ENCODE peak calls at places on chromosome 20, in six cellular contexts. M is Peyer's patch, I is IMR-90, C is tibial artery, J is foreskin fibroblast, U is mucosa of descending colon. P is an unnamed sample.

GRCh38 chr20:47358052-47358671 is 1.7 kb upstream of the ZMYND8 start:
- DNase-seq in M (no peak), U (no peak), C (no peak), I (no peak), J (no peak), P (no peak)

GRCh38 chr20:38337561-38338140 is 8.6 kb upstream of the LBP start:
- DNase-seq in C (no peak), I (no peak), M (peak), J (no peak), U (peak), P (no peak)

GRCh38 chr20:25319241-25320034 is 71.2 kb downstream of the ABHD12 start:
- DNase-seq in C (no peak), U (peak), J (no peak), M (peak), I (no peak), P (no peak)

GRCh38 chr20:12345978-12346377 is 428.3 kb downstream of the BTBD3 start:
- DNase-seq in M (no peak), I (no peak), J (no peak), U (no peak), C (no peak), P (no peak)

GRCh38 chr20:3572151-3572550 is 91.0 kb downstream of the GFRA4 start:
- DNase-seq in C (no peak), M (no peak), J (no peak), U (no peak), I (peak), P (no peak)

GRCh38 chr20:843908-844307 is 10.4 kb downstream of the FAM110A start:
- DNase-seq in I (no peak), C (no peak), U (peak), J (no peak), M (peak), P (no peak)

GRCh38 chr20:33501000-33501399 is 11.1 kb downstream of the CBFA2T2 start:
- DNase-seq in U (no peak), M (no peak), I (no peak), C (no peak), J (no peak), P (no peak)

GRCh38 chr20:57660510-57661199 is 40.4 kb upstream of the ZBP1 start:
- DNase-seq in J (no peak), U (no peak), C (no peak), M (peak), I (no peak), P (no peak)

GRCh38 chr20:57377350-57377749 is 13.8 kb upstream of the RBM38 start:
- DNase-seq in I (no peak), M (no peak), J (no peak), U (no peak), C (no peak), P (no peak)

GRCh38 chr20:37251836-37252477 is 9.7 kb downstream of the GHRH start:
- DNase-seq in U (no peak), C (no peak), J (no peak), I (no peak), M (no peak), P (no peak)

GRCh38 chr20:37283530-37284195 is 5.8 kb upstream of the MANBAL start:
- DNase-seq in M (peak), C (no peak), U (no peak), J (no peak), I (no peak), P (no peak)

GRCh38 chr20:46350201-46350985 is 42.1 kb upstream of the CDH22 start:
- DNase-seq in J (peak), U (no peak), I (peak), M (peak), C (no peak), P (no peak)

GRCh38 chr20:50561379-50562078 is 51.3 kb downstream of the PTPN1 start:
- DNase-seq in M (no peak), J (peak), C (no peak), I (peak), U (no peak), P (no peak)

GRCh38 chr20:1122388-1123315 is 4.2 kb downstream of the PSMF1 start:
- DNase-seq in C (peak), M (peak), J (peak), U (peak), I (peak), P (no peak)

GRCh38 chr20:25669826-25670422 is 26.7 kb downstream of the ZNF337 start:
- DNase-seq in I (peak), U (no peak), J (peak), M (no peak), C (no peak), P (no peak)

GRCh38 chr20:3993109-3993508 is 22.2 kb downstream of the RNF24 start:
- DNase-seq in C (no peak), M (no peak), I (no peak), J (no peak), U (no peak), P (no peak)

GRCh38 chr20:11777387-11777786 is 140.3 kb upstream of the BTBD3 start:
- DNase-seq in C (no peak), I (no peak), U (no peak), J (no peak), M (no peak), P (no peak)

DNA sequence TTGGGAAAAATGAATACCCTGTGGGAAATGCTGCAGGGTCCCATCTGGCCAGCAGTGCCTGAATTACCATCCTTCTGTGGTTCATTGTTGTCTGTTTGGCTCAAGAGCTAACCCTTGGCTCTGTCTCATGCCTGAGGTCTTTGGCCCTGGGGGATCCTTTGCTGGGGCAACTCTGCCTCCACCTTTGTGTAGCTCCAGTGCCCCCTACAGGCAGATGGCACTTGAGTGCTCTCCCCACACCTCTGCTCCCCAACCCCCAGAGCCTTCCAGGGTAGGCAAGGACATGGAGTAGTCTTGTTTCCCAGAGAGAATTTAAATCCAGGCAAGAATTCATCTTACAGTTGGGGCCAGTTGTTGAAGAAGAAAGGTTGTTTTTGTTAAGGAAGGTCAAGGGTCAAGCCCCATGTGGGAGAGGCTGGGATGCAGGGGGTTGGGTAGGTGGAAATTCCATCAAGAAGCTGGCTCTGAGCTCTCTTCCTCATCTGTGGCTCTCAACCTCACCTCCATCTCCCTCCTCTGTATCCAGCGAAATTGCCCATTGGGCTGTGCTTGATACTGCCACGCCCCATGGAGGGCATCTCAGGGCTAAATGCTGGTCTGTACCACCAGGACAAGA is 44.2 kb downstream of the ZNF831 start:
- DNase-seq in I (no peak), J (no peak), U (peak), M (peak), C (no peak), P (no peak)
- TF ChIP-seq CTCF in I (peak), J (peak), U (peak), M (peak), C (peak), P (peak)

GRCh38 chr20:61123286-61123685 is 128.8 kb upstream of the CDH4 start:
- DNase-seq in U (no peak), I (no peak), C (no peak), M (no peak), J (no peak), P (no peak)
- H3K4me3 ChIP-seq in U (no peak), I (no peak), C (no peak), M (no peak), J (no peak), P (no peak)

GRCh38 chr20:49028684-49029083 is 17.4 kb upstream of the CSE1L start:
- DNase-seq in M (no peak), U (no peak), J (peak), I (peak), C (no peak), P (no peak)
- TF ChIP-seq CTCF in M (peak), U (no peak), J (peak), I (peak), C (no peak), P (no peak)

DNA sequence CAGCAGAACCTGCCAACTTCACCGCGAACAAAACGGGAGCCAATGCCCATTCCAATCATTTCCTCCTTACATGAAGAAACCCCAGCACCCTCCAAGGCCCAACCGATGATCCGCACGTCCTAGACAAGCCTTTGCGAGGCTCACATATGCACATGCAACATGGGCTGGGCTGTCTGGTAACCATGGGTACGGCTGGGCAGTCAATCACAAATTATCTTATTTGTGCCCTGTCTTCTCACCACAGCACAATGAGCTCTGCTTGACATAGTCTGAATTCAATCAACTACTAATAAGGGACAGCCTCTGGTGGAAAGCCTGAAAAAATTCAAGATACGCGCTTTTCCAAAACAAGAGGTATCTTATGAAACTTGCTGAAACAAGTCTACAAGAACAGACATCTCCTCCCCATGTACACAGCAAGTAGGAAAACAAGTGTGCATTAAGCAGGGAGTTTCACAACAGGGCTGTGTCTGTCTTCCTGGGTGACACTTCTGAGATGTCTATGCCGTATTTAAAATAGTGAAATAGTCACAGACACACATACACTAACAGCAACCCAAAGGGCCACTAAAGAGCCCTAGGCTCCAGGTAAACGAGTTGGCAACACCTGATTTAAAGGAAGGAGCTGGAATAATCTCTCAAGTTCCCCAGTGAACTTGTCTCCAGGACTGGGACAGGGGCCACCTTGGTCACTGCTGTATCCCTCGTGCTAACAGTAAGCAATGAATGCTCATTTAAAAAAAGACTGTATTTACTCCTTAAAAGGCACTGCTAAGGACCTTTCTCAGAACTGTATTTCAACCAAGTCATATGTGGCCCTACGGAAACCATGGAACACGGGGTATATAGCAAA is 1.5 kb downstream of the DIDO1 start:
- DNase-seq in I (peak), J (no peak), M (no peak), U (peak), C (no peak), P (no peak)
- H3K4me3 ChIP-seq in I (peak), J (peak), M (peak), U (peak), C (peak), P (peak)